ENCODE peak calls at places on chromosomes 12 and 14, in ten cellular contexts. J is fibroblast of the conjunctiva, O is memory B cell, H is dorsolateral prefrontal cortex, P is astrocyte of the spinal cord, M is G401, N is adipocyte, Q is AG09309, A is GM04504, D is ovary. L is an unnamed sample.
A peak's percentile ranks its signal among the peaks of the same experiment; 100 is the strongest.

GRCh38 chr14:100610511-100611217 is 23.4 kb upstream of the BEGAIN start:
- DNase-seq in J (no peak), O (no peak), H (peak; percentile 27), P (peak; percentile 13), M (no peak), N (peak; percentile 26), Q (no peak), A (no peak), D (no peak), L (no peak)

GRCh38 chr14:53953002-53953827 is 3.4 kb downstream of the BMP4 start:
- DNase-seq in J (peak; percentile 61), O (no peak), H (peak; percentile 70), P (peak; percentile 91), M (peak; percentile 76), N (peak; percentile 94), Q (peak; percentile 55), A (no peak), D (peak; percentile 93), L (peak; percentile 85)

GRCh38 chr12:114834621-114835020 is 150.6 kb upstream of the TBX3 start:
- DNase-seq in J (no peak), O (no peak), H (no peak), P (peak; percentile 49), M (no peak), N (peak; percentile 19), Q (no peak), A (no peak), D (no peak), L (no peak)

GRCh38 chr14:68919129-68919927 is 59.8 kb downstream of the ACTN1 start:
- DNase-seq in J (no peak), O (no peak), H (no peak), P (no peak), M (no peak), N (no peak), Q (no peak), A (no peak), D (no peak), L (no peak)

GRCh38 chr12:127174881-127175280 is 1092.1 kb upstream of the TMEM132C start:
- DNase-seq in J (no peak), O (no peak), H (no peak), P (no peak), M (peak; percentile 10), N (no peak), Q (peak; percentile 59), A (peak; percentile 75), D (no peak), L (no peak)

GRCh38 chr12:67649165-67650126 is 901 bp downstream of the DYRK2 start:
- DNase-seq in J (no peak), O (peak; percentile 20), H (peak; percentile 51), P (peak; percentile 14), M (peak; percentile 10), N (peak; percentile 69), Q (no peak), A (no peak), D (peak; percentile 25), L (peak; percentile 32)

GRCh38 chr12:53052419-53053222 is 2.8 kb downstream of the TNS2 start:
- DNase-seq in J (peak; percentile 88), O (no peak), H (peak; percentile 91), P (peak; percentile 85), M (peak; percentile 46), N (peak; percentile 92), Q (no peak), A (peak; percentile 58), D (peak; percentile 97), L (peak; percentile 93)

GRCh38 chr12:102911320-102911719 is 5.7 kb downstream of the PAH start:
- DNase-seq in J (no peak), O (no peak), H (no peak), P (no peak), M (no peak), N (no peak), Q (no peak), A (no peak), D (no peak), L (no peak)

GRCh38 chr12:19129486-19130223 is at the start of gene PLEKHA5:
- DNase-seq in J (peak; percentile 42), O (no peak), H (peak; percentile 64), P (peak; percentile 70), M (peak; percentile 65), N (peak; percentile 88), Q (no peak), A (no peak), D (peak; percentile 72), L (peak; percentile 79)

GRCh38 chr12:111227476-111228420 is 141.1 kb downstream of the PHETA1 start:
- DNase-seq in J (no peak), O (no peak), H (no peak), P (no peak), M (no peak), N (no peak), Q (no peak), A (no peak), D (no peak), L (no peak)

GRCh38 chr12:62686938-62687337 is 220.3 kb downstream of the MON2 start:
- DNase-seq in J (no peak), O (no peak), H (no peak), P (no peak), M (no peak), N (peak; percentile 10), Q (peak; percentile 60), A (peak; percentile 65), D (no peak), L (no peak)

GRCh38 chr14:60396718-60397343 is 89.0 kb downstream of the C14orf39 start:
- DNase-seq in J (no peak), O (no peak), H (no peak), P (peak; percentile 2), M (no peak), N (peak; percentile 2), Q (peak; percentile 7), A (no peak), D (no peak), L (no peak)

GRCh38 chr12:542290-543113 is 82.8 kb downstream of the B4GALNT3 start:
- DNase-seq in J (no peak), O (no peak), H (no peak), P (no peak), M (no peak), N (no peak), Q (no peak), A (no peak), D (no peak), L (no peak)

GRCh38 chr12:62481843-62482540 is 15.4 kb downstream of the MON2 start:
- DNase-seq in J (no peak), O (no peak), H (no peak), P (no peak), M (no peak), N (no peak), Q (no peak), A (no peak), D (no peak), L (no peak)